ENCODE peak calls at places on chromosomes 11 and 22, in four cellular contexts. One of them, this sample, is unnamed.

GRCh38 chr11:76654310-76654851 is 16.2 kb downstream of the LRRC32 start:
- DNase-seq in activated naive CD8-positive, alpha-beta T cell treated with anti-CD3 and anti-CD28 coated beads, Interleukin-2, amount 50 U/mL, for 24 hours: no peak
- DNase-seq in anterior cingulate cortex: no peak
- DNase-seq in dermis blood vessel endothelial cell: no peak
- DNase-seq in this sample: no peak

GRCh38 chr11:106471273-106471672 is 393.8 kb downstream of the AASDHPPT start:
- DNase-seq in activated naive CD8-positive, alpha-beta T cell treated with anti-CD3 and anti-CD28 coated beads, Interleukin-2, amount 50 U/mL, for 24 hours: no peak
- DNase-seq in anterior cingulate cortex: no peak
- DNase-seq in dermis blood vessel endothelial cell: peak; percentile 92
- DNase-seq in this sample: peak; percentile 73

GRCh38 chr11:14676068-14676467 is 32.5 kb downstream of the PDE3B start:
- DNase-seq in activated naive CD8-positive, alpha-beta T cell treated with anti-CD3 and anti-CD28 coated beads, Interleukin-2, amount 50 U/mL, for 24 hours: no peak
- DNase-seq in anterior cingulate cortex: no peak
- DNase-seq in dermis blood vessel endothelial cell: no peak
- DNase-seq in this sample: no peak

GRCh38 chr22:50298266-50298637 is 9.2 kb downstream of the PLXNB2 start:
- DNase-seq in activated naive CD8-positive, alpha-beta T cell treated with anti-CD3 and anti-CD28 coated beads, Interleukin-2, amount 50 U/mL, for 24 hours: no peak
- DNase-seq in anterior cingulate cortex: no peak
- DNase-seq in dermis blood vessel endothelial cell: no peak
- DNase-seq in this sample: no peak

GRCh38 chr11:44763111-44763820 is 36.5 kb downstream of the TSPAN18 start:
- DNase-seq in activated naive CD8-positive, alpha-beta T cell treated with anti-CD3 and anti-CD28 coated beads, Interleukin-2, amount 50 U/mL, for 24 hours: no peak
- DNase-seq in anterior cingulate cortex: no peak
- DNase-seq in dermis blood vessel endothelial cell: peak; percentile 53
- DNase-seq in this sample: peak; percentile 81

GRCh38 chr11:67178421-67178820 is 59.4 kb downstream of the KDM2A start:
- DNase-seq in activated naive CD8-positive, alpha-beta T cell treated with anti-CD3 and anti-CD28 coated beads, Interleukin-2, amount 50 U/mL, for 24 hours: no peak
- DNase-seq in anterior cingulate cortex: no peak
- DNase-seq in dermis blood vessel endothelial cell: no peak
- DNase-seq in this sample: no peak

GRCh38 chr11:131186629-131187075 is 183.8 kb upstream of the NTM start:
- DNase-seq in activated naive CD8-positive, alpha-beta T cell treated with anti-CD3 and anti-CD28 coated beads, Interleukin-2, amount 50 U/mL, for 24 hours: peak; percentile 1
- DNase-seq in anterior cingulate cortex: no peak
- DNase-seq in dermis blood vessel endothelial cell: no peak
- DNase-seq in this sample: no peak

GRCh38 chr22:44891791-44892190 is 118.0 kb downstream of the PHF21B start:
- DNase-seq in activated naive CD8-positive, alpha-beta T cell treated with anti-CD3 and anti-CD28 coated beads, Interleukin-2, amount 50 U/mL, for 24 hours: no peak
- DNase-seq in anterior cingulate cortex: no peak
- DNase-seq in dermis blood vessel endothelial cell: no peak
- DNase-seq in this sample: no peak

GRCh38 chr11:980438-981365 is 55.0 kb downstream of the AP2A2 start:
- DNase-seq in activated naive CD8-positive, alpha-beta T cell treated with anti-CD3 and anti-CD28 coated beads, Interleukin-2, amount 50 U/mL, for 24 hours: no peak
- DNase-seq in anterior cingulate cortex: no peak
- DNase-seq in dermis blood vessel endothelial cell: no peak
- DNase-seq in this sample: no peak

GRCh38 chr22:48740731-48741405 is 1086.8 kb downstream of the BRD1 start:
- DNase-seq in activated naive CD8-positive, alpha-beta T cell treated with anti-CD3 and anti-CD28 coated beads, Interleukin-2, amount 50 U/mL, for 24 hours: no peak
- DNase-seq in anterior cingulate cortex: no peak
- DNase-seq in dermis blood vessel endothelial cell: no peak
- DNase-seq in this sample: no peak

GRCh38 chr11:110381214-110381613 is 48.5 kb upstream of the FDX1 start:
- DNase-seq in activated naive CD8-positive, alpha-beta T cell treated with anti-CD3 and anti-CD28 coated beads, Interleukin-2, amount 50 U/mL, for 24 hours: no peak
- DNase-seq in anterior cingulate cortex: no peak
- DNase-seq in dermis blood vessel endothelial cell: no peak
- DNase-seq in this sample: no peak

GRCh38 chr11:69122642-69123431 is 32.9 kb upstream of the SMIM38 start:
- DNase-seq in activated naive CD8-positive, alpha-beta T cell treated with anti-CD3 and anti-CD28 coated beads, Interleukin-2, amount 50 U/mL, for 24 hours: peak; percentile 85
- DNase-seq in anterior cingulate cortex: no peak
- DNase-seq in dermis blood vessel endothelial cell: peak; percentile 83
- DNase-seq in this sample: peak; percentile 64

GRCh38 chr11:69249641-69250502 is 44.1 kb upstream of the MYEOV start:
- DNase-seq in activated naive CD8-positive, alpha-beta T cell treated with anti-CD3 and anti-CD28 coated beads, Interleukin-2, amount 50 U/mL, for 24 hours: no peak
- DNase-seq in anterior cingulate cortex: no peak
- DNase-seq in dermis blood vessel endothelial cell: no peak
- DNase-seq in this sample: no peak

GRCh38 chr22:37053310-37054077 is 2.0 kb downstream of the KCTD17 start:
- DNase-seq in activated naive CD8-positive, alpha-beta T cell treated with anti-CD3 and anti-CD28 coated beads, Interleukin-2, amount 50 U/mL, for 24 hours: no peak
- DNase-seq in anterior cingulate cortex: peak; percentile 57
- DNase-seq in dermis blood vessel endothelial cell: no peak
- DNase-seq in this sample: no peak

GRCh38 chr11:35812850-35813249 is 131.0 kb upstream of the LDLRAD3 start:
- DNase-seq in activated naive CD8-positive, alpha-beta T cell treated with anti-CD3 and anti-CD28 coated beads, Interleukin-2, amount 50 U/mL, for 24 hours: no peak
- DNase-seq in anterior cingulate cortex: peak; percentile 5
- DNase-seq in dermis blood vessel endothelial cell: no peak
- DNase-seq in this sample: no peak

GRCh38 chr11:44604171-44604581 is 38.7 kb downstream of the CD82 start:
- DNase-seq in activated naive CD8-positive, alpha-beta T cell treated with anti-CD3 and anti-CD28 coated beads, Interleukin-2, amount 50 U/mL, for 24 hours: no peak
- DNase-seq in anterior cingulate cortex: no peak
- DNase-seq in dermis blood vessel endothelial cell: no peak
- DNase-seq in this sample: no peak

GRCh38 chr11:33444835-33445594 is 187.8 kb downstream of the HIPK3 start:
- DNase-seq in activated naive CD8-positive, alpha-beta T cell treated with anti-CD3 and anti-CD28 coated beads, Interleukin-2, amount 50 U/mL, for 24 hours: no peak
- DNase-seq in anterior cingulate cortex: peak; percentile 45
- DNase-seq in dermis blood vessel endothelial cell: peak; percentile 42
- DNase-seq in this sample: peak; percentile 12

GRCh38 chr11:75531325-75531724 is 5.6 kb upstream of the GDPD5 start:
- DNase-seq in activated naive CD8-positive, alpha-beta T cell treated with anti-CD3 and anti-CD28 coated beads, Interleukin-2, amount 50 U/mL, for 24 hours: no peak
- DNase-seq in anterior cingulate cortex: no peak
- DNase-seq in dermis blood vessel endothelial cell: no peak
- DNase-seq in this sample: no peak

GRCh38 chr11:2886191-2886894 is 768 bp upstream of the CDKN1C start:
- DNase-seq in activated naive CD8-positive, alpha-beta T cell treated with anti-CD3 and anti-CD28 coated beads, Interleukin-2, amount 50 U/mL, for 24 hours: no peak
- DNase-seq in anterior cingulate cortex: no peak
- DNase-seq in dermis blood vessel endothelial cell: peak; percentile 36
- DNase-seq in this sample: peak; percentile 39

GRCh38 chr11:1639666-1640065 is 10.1 kb downstream of the KRTAP5-5 start:
- DNase-seq in activated naive CD8-positive, alpha-beta T cell treated with anti-CD3 and anti-CD28 coated beads, Interleukin-2, amount 50 U/mL, for 24 hours: no peak
- DNase-seq in anterior cingulate cortex: no peak
- DNase-seq in dermis blood vessel endothelial cell: no peak
- DNase-seq in this sample: no peak